ENCODE peak calls at places on chromosomes 3 and 15, in five cellular contexts. L is neural crest cell, Y is pancreas, A is WTC11, R is bronchial epithelial cell. C is an unnamed sample.

GRCh38 chr15:70291696-70292510 is 194.2 kb upstream of the TLE3 start:
- DNase-seq in R (no peak), A (no peak), Y (no peak), L (no peak), C (no peak)

GRCh38 chr3:193884011-193884410 is 251.9 kb upstream of the HES1 start:
- DNase-seq in A (no peak), Y (no peak), R (no peak), L (no peak), C (no peak)

GRCh38 chr15:45795487-45796069 is 160.7 kb downstream of the SQOR start:
- DNase-seq in A (peak), R (peak), L (peak), Y (peak), C (peak)

GRCh38 chr15:68025860-68026424 is 28.2 kb upstream of the PIAS1 start:
- DNase-seq in L (no peak), A (no peak), Y (no peak), R (no peak), C (no peak)

GRCh38 chr3:113663324-113663750 is 33.1 kb downstream of the USF3 start:
- DNase-seq in Y (peak), L (no peak), R (no peak), A (no peak), C (no peak)

GRCh38 chr3:38577089-38578080 is 72.1 kb downstream of the SCN5A start:
- DNase-seq in A (no peak), L (no peak), R (no peak), Y (no peak), C (no peak)

GRCh38 chr15:68586274-68586961 is 7.6 kb downstream of the CORO2B start:
- DNase-seq in Y (no peak), A (no peak), L (no peak), R (peak), C (no peak)

GRCh38 chr3:123764642-123765041 is 119.5 kb downstream of the MYLK start:
- DNase-seq in L (no peak), A (no peak), R (no peak), Y (no peak), C (no peak)

GRCh38 chr3:24389108-24390090 is 105.3 kb downstream of the THRB start:
- DNase-seq in Y (no peak), A (no peak), L (no peak), R (peak), C (no peak)

GRCh38 chr3:33980252-33980651 is 181.8 kb downstream of the PDCD6IP start:
- DNase-seq in L (no peak), Y (no peak), R (peak), A (no peak), C (no peak)

GRCh38 chr3:31219131-31219843 is 313.4 kb upstream of the STT3B start:
- DNase-seq in A (no peak), L (no peak), R (no peak), Y (no peak), C (no peak)

GRCh38 chr15:60766391-60767128 is 287.6 kb upstream of the ICE2 start:
- DNase-seq in L (no peak), Y (no peak), R (no peak), A (no peak), C (no peak)

GRCh38 chr3:169244119-169244864 is 419.2 kb downstream of the MECOM start:
- DNase-seq in L (no peak), A (peak), Y (no peak), R (no peak), C (no peak)

GRCh38 chr3:152320201-152320617 is 51.5 kb downstream of the MBNL1 start:
- DNase-seq in Y (no peak), R (no peak), L (no peak), A (no peak), C (no peak)

GRCh38 chr3:72960812-72961518 is 35.6 kb upstream of the PPP4R2 start:
- DNase-seq in A (no peak), Y (peak), L (no peak), R (no peak), C (no peak)

GRCh38 chr3:50338989-50339388 is 1.6 kb downstream of the RASSF1 start:
- DNase-seq in Y (no peak), L (no peak), A (no peak), R (no peak), C (no peak)

GRCh38 chr3:96970211-96970610 is 155.8 kb downstream of the EPHA6 start:
- DNase-seq in A (no peak), R (peak), L (no peak), Y (no peak), C (no peak)

GRCh38 chr3:195247086-195247862 is 23.7 kb downstream of the XXYLT1 start:
- DNase-seq in R (no peak), Y (peak), A (no peak), L (no peak), C (no peak)

GRCh38 chr15:99986297-99987118 is 253.3 kb upstream of the LYSMD4 start:
- DNase-seq in Y (no peak), R (no peak), A (no peak), L (no peak), C (no peak)

GRCh38 chr3:30659270-30660127 is 53.1 kb downstream of the TGFBR2 start:
- DNase-seq in Y (no peak), R (peak), A (no peak), L (no peak), C (no peak)

GRCh38 chr3:62188547-62189375 is 184.6 kb downstream of the FEZF2 start:
- DNase-seq in L (peak), A (peak), R (peak), Y (peak), C (peak)

GRCh38 chr15:69065981-69066645 is 51.6 kb downstream of the NOX5 start:
- DNase-seq in Y (no peak), R (no peak), A (no peak), L (no peak), C (no peak)

GRCh38 chr3:127673191-127674098 is 693 bp downstream of the ABTB1 start:
- DNase-seq in A (peak), Y (peak), R (no peak), L (peak), C (peak)

GRCh38 chr3:16048435-16049318 is 125.8 kb upstream of the GALNT15 start:
- DNase-seq in R (peak), L (peak), A (peak), Y (peak), C (peak)

GRCh38 chr3:126389112-126389791 is 5.5 kb upstream of the CFAP100 start:
- DNase-seq in R (peak), Y (peak), L (peak), A (peak), C (peak)

GRCh38 chr3:76038949-76039348 is 253.6 kb upstream of the ZNF717 start:
- DNase-seq in L (no peak), R (no peak), A (no peak), Y (no peak), C (no peak)

GRCh38 chr3:58824285-58824684 is 157.7 kb upstream of the FAM3D start:
- DNase-seq in A (peak), R (peak), Y (peak), L (peak), C (peak)
- TF ChIP-seq CTCF in A (peak), R (peak), Y (no peak), L (peak), C (peak)

DNA sequence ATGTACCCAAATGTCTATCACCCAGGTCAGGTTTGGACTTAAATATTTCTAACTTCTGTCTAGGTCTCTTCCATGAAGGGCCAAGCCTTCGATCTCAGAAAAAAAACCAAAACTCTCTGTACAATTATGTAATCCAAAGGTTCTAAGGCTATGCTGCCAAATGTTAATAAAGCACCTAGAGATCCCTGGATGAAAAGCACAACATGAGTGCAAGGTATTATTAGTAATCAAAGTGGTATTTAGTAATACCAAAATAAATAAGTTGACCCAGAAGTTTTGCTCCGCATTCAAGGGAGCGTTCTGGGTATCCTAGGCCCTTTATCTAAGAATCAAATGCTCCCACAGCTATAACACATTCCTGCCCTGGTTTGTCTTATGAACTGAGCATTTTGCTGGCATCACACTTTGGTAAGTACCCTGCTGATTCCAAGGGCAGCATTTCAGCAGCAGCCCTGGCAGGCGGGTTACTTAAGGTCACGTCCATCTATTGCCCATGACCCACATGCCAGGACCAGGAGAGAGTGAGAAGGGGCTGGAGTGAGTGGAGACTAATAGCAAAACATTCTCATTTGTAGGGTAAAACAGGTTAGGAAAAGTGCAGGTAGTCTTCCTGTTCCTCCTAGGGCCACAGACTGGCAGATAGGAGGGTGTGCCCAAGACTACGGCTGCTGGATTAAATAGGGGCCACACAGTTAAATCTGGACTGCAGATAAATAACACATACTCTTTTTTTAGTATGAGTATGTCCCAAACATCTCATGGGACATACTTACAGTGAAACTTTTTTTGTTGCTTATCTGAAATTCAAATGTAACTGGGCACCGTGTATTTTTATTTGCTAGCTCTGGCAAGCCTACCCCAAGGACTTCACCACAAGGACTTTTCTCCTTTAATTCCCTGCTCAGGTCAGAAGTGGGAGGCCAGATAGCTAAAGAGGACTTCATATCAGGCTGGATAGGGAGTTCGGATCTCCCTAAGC is 76.0 kb upstream of the SNRK start:
- DNase-seq in A (no peak), R (no peak), L (no peak), Y (no peak), C (no peak)
- TF ChIP-seq CTCF in A (no peak), R (no peak), L (no peak), Y (no peak), C (no peak)

GRCh38 chr3:130480736-130481135 is 36.2 kb upstream of the COL6A6 start:
- DNase-seq in R (peak), L (peak), Y (peak), A (peak), C (peak)
- TF ChIP-seq CTCF in R (peak), L (peak), Y (no peak), A (peak), C (peak)

GRCh38 chr3:45084820-45085816 is 59.0 kb downstream of the CLEC3B start:
- DNase-seq in L (no peak), A (no peak), R (peak), Y (no peak), C (no peak)
- TF ChIP-seq CTCF in L (no peak), A (no peak), R (no peak), Y (no peak), C (no peak)